ENCODE peak calls at places on chromosomes 5 and 9, in ten cellular contexts. L is fibroblast of pulmonary artery; H is GM12865; Z is mesendoderm; E is CD8-positive, alpha-beta memory T cell; R is AG04450; T is left ventricle myocardium inferior; Y is HFF-Myc; W is mammary epithelial cell; C is SJSA1. D is an unnamed sample.

GRCh38 chr5:35233121-35233520 is 2.8 kb upstream of the PRLR start:
- DNase-seq in E (no peak), R (no peak), L (no peak), T (no peak), C (no peak), W (no peak), Z (no peak), Y (no peak), H (no peak), D (no peak)

GRCh38 chr9:108045851-108046250 is 556.3 kb upstream of the KLF4 start:
- DNase-seq in C (no peak), H (no peak), R (no peak), W (peak; percentile 33), T (no peak), L (no peak), Y (no peak), E (no peak), Z (no peak), D (no peak)

GRCh38 chr9:101586651-101587050 is 8.1 kb downstream of the PPP3R2 start:
- DNase-seq in E (no peak), R (no peak), C (no peak), Z (no peak), T (no peak), W (no peak), H (peak; percentile 32), Y (no peak), L (no peak), D (no peak)

GRCh38 chr5:72556351-72557146 is 49.3 kb upstream of the ZNF366 start:
- DNase-seq in H (peak; percentile 83), W (no peak), E (no peak), Z (peak; percentile 93), R (no peak), L (peak; percentile 89), Y (peak; percentile 61), C (no peak), T (peak; percentile 54), D (peak; percentile 64)

GRCh38 chr9:123358181-123358894 is 2.3 kb downstream of the CRB2 start:
- DNase-seq in Z (peak; percentile 33), R (no peak), Y (no peak), L (no peak), E (no peak), T (no peak), H (no peak), C (no peak), W (no peak), D (no peak)

GRCh38 chr5:146213210-146213838 is 9.9 kb downstream of the RBM27 start:
- DNase-seq in T (no peak), L (peak; percentile 42), C (no peak), Y (no peak), H (no peak), Z (no peak), R (no peak), E (no peak), W (peak; percentile 33), D (peak; percentile 56)

GRCh38 chr9:126915281-126915816 is 767 bp downstream of the RALGPS1 start:
- DNase-seq in Y (no peak), H (peak; percentile 35), T (peak; percentile 22), E (peak; percentile 61), C (no peak), L (no peak), R (no peak), Z (peak; percentile 53), W (peak; percentile 18), D (no peak)

GRCh38 chr5:69136296-69136695 is 30.7 kb upstream of the CCNB1 start:
- DNase-seq in Z (no peak), L (peak; percentile 4), H (peak; percentile 76), R (no peak), Y (no peak), W (no peak), T (no peak), E (no peak), C (no peak), D (no peak)

GRCh38 chr5:63726491-63726890 is 235.8 kb downstream of the HTR1A start:
- DNase-seq in L (no peak), R (no peak), W (no peak), Z (no peak), C (no peak), Y (no peak), T (no peak), E (no peak), H (peak; percentile 62), D (no peak)

GRCh38 chr5:170303564-170303963 is 6.0 kb upstream of the LCP2 start:
- DNase-seq in T (no peak), C (no peak), W (no peak), Y (no peak), Z (no peak), L (no peak), E (no peak), R (no peak), H (no peak), D (no peak)

GRCh38 chr9:97852399-97853055 is 499 bp upstream of the FOXE1 start:
- DNase-seq in L (no peak), H (no peak), C (no peak), Y (no peak), W (no peak), R (no peak), Z (no peak), T (no peak), E (no peak), D (no peak)

GRCh38 chr9:97854696-97855485 is 1.9 kb downstream of the FOXE1 start:
- DNase-seq in Y (no peak), W (no peak), T (no peak), E (no peak), H (no peak), R (no peak), L (no peak), Z (no peak), C (no peak), D (no peak)

GRCh38 chr9:97855486-97855875 is 2.5 kb downstream of the FOXE1 start:
- DNase-seq in W (no peak), H (no peak), C (no peak), T (no peak), R (no peak), Y (no peak), Z (no peak), E (no peak), L (no peak), D (no peak)

GRCh38 chr9:97853056-97853843 is at the start of gene FOXE1:
- DNase-seq in C (no peak), Z (no peak), Y (no peak), T (no peak), E (no peak), R (no peak), H (no peak), L (no peak), W (peak; percentile 35), D (no peak)

GRCh38 chr9:97853844-97854695 is 1.0 kb downstream of the FOXE1 start:
- DNase-seq in C (peak; percentile 75), Z (peak; percentile 70), L (peak; percentile 30), R (no peak), T (no peak), Y (no peak), E (peak; percentile 18), W (peak; percentile 57), H (no peak), D (no peak)
- H3K4me3 ChIP-seq in C (peak overlapping the region; percentile 71), Z (no peak overlapping the region), L (no peak overlapping the region), R (peak overlapping the region; percentile 34), T (peak overlapping the region; percentile 59), Y (no peak overlapping the region), E (peak overlapping the region; percentile 49), W (peak overlapping the region; percentile 44), H (no peak overlapping the region), D (no peak overlapping the region)

GRCh38 chr5:179619776-179620175 is 3.7 kb downstream of the HNRNPH1 start:
- DNase-seq in L (no peak), T (no peak), Z (no peak), R (no peak), W (peak; percentile 53), Y (no peak), E (no peak), H (no peak), C (no peak), D (no peak)

GRCh38 chr5:179620293-179620692 is 3.2 kb downstream of the HNRNPH1 start:
- DNase-seq in Z (no peak), T (no peak), W (no peak), L (no peak), E (no peak), H (no peak), Y (no peak), C (no peak), R (no peak), D (no peak)

GRCh38 chr5:179617930-179618329 is 5.5 kb downstream of the HNRNPH1 start:
- DNase-seq in H (no peak), Z (no peak), R (no peak), Y (no peak), C (no peak), L (no peak), E (no peak), W (no peak), T (no peak), D (no peak)

GRCh38 chr5:179620703-179621350 is 2.6 kb downstream of the HNRNPH1 start:
- DNase-seq in R (no peak), C (no peak), L (peak; percentile 49), E (no peak), W (peak; percentile 19), H (no peak), Z (peak; percentile 45), Y (no peak), T (no peak), D (no peak)

DNA sequence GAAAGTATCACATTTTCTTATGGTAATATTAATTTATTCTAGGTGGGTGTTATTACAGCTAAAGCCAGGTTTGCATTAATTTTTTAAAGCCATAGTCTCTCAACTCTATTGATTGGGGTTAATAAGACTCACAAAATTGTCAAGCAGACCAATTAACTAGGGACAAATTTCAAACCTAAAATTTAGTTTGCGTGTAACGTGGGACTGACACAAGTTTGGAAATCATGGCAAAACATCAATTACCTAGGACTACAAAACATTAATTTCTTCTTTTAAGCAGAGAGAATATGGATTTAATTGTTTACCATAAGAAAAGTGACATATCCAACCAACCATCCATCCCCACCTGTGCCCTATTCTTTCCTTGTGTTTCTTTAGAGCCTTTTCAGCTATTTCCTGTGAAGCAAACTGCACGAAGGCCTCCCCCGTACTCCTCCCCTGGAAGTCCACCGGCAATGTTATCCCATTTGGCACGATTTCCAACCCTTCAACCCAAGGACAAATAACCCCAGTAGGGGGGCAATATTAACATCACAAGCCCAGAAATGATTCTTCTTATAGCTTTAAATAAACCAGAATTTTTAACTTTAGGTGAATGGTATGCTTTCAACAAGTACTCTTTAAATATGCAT is 4.4 kb downstream of the HNRNPH1 start:
- DNase-seq in R (no peak), C (no peak), Z (no peak), W (no peak), T (no peak), Y (no peak), L (peak; percentile 66), E (no peak), H (no peak), D (no peak)
- H3K4me3 ChIP-seq in R (peak overlapping the region; percentile 100), C (no peak overlapping the region), Z (no peak overlapping the region), W (peak overlapping the region; percentile 89), T (peak overlapping the region; percentile 99), Y (peak overlapping the region; percentile 95), L (peak overlapping the region; percentile 100), E (peak overlapping the region; percentile 27), H (no peak overlapping the region), D (peak overlapping the region; percentile 100)

GRCh38 chr9:3699868-3700267 is 174.1 kb upstream of the RFX3 start:
- DNase-seq in R (no peak), Y (no peak), T (no peak), Z (no peak), W (no peak), L (no peak), C (no peak), E (no peak), H (no peak), D (no peak)
- H3K4me3 ChIP-seq in R (no peak overlapping the region), Y (no peak overlapping the region), T (no peak overlapping the region), Z (no peak overlapping the region), W (no peak overlapping the region), L (no peak overlapping the region), C (no peak overlapping the region), E (no peak overlapping the region), H (no peak overlapping the region), D (no peak overlapping the region)

GRCh38 chr9:3528466-3528865 is 2.7 kb upstream of the RFX3 start:
- DNase-seq in C (no peak), Z (no peak), W (no peak), H (peak; percentile 91), Y (no peak), R (no peak), T (no peak), L (no peak), E (peak; percentile 28), D (no peak)
- H3K4me3 ChIP-seq in C (no peak overlapping the region), Z (no peak overlapping the region), W (no peak overlapping the region), H (peak overlapping the region; percentile 92), Y (no peak overlapping the region), R (no peak overlapping the region), T (peak overlapping the region; percentile 17), L (no peak overlapping the region), E (peak overlapping the region; percentile 95), D (no peak overlapping the region)

D was measured in astrocyte of the spinal cord.